ENCODE peak calls at places on chromosomes 1 and 21, in ten cellular contexts. One of them, this sample, is unnamed.
A peak's percentile ranks its signal among the peaks of the same experiment; 100 is the strongest.

GRCh38 chr1:232963366-232963765 is 13.0 kb downstream of the NTPCR start:
- DNase-seq in HepG2: no peak
- DNase-seq in body of pancreas: no peak
- DNase-seq in endothelial cell of umbilical vein: peak; percentile 93
- DNase-seq in HCT116: no peak
- DNase-seq in heart left ventricle: no peak
- DNase-seq in esophagus squamous epithelium: no peak
- DNase-seq in stomach: no peak
- DNase-seq in uterus: no peak
- DNase-seq in testis: no peak
- DNase-seq in this sample: peak; percentile 26

GRCh38 chr1:2523191-2523890 is 3.1 kb downstream of the PANK4 start:
- DNase-seq in testis: no peak
- DNase-seq in stomach: no peak
- DNase-seq in HCT116: no peak
- DNase-seq in endothelial cell of umbilical vein: no peak
- DNase-seq in esophagus squamous epithelium: no peak
- DNase-seq in heart left ventricle: no peak
- DNase-seq in body of pancreas: no peak
- DNase-seq in uterus: no peak
- DNase-seq in HepG2: no peak
- DNase-seq in this sample: no peak

GRCh38 chr1:230849451-230850194 is 18.7 kb downstream of the C1orf198 start:
- DNase-seq in heart left ventricle: peak; percentile 85
- DNase-seq in stomach: no peak
- DNase-seq in esophagus squamous epithelium: no peak
- DNase-seq in uterus: peak; percentile 69
- DNase-seq in HepG2: no peak
- DNase-seq in endothelial cell of umbilical vein: peak; percentile 93
- DNase-seq in body of pancreas: peak; percentile 51
- DNase-seq in testis: peak; percentile 69
- DNase-seq in HCT116: no peak
- DNase-seq in this sample: peak; percentile 47

GRCh38 chr1:47191940-47192457 is 2.2 kb upstream of the PDZK1IP1 start:
- DNase-seq in uterus: no peak
- DNase-seq in testis: no peak
- DNase-seq in stomach: no peak
- DNase-seq in esophagus squamous epithelium: no peak
- DNase-seq in HCT116: no peak
- DNase-seq in HepG2: no peak
- DNase-seq in endothelial cell of umbilical vein: no peak
- DNase-seq in body of pancreas: no peak
- DNase-seq in heart left ventricle: no peak
- DNase-seq in this sample: peak; percentile 27

GRCh38 chr1:154696460-154696859 is 88.5 kb upstream of the ADAR start:
- DNase-seq in endothelial cell of umbilical vein: no peak
- DNase-seq in esophagus squamous epithelium: no peak
- DNase-seq in HCT116: no peak
- DNase-seq in uterus: no peak
- DNase-seq in stomach: no peak
- DNase-seq in testis: no peak
- DNase-seq in body of pancreas: no peak
- DNase-seq in heart left ventricle: no peak
- DNase-seq in HepG2: no peak
- DNase-seq in this sample: no peak

GRCh38 chr1:182614796-182615451 is 10.7 kb upstream of the RGS16 start:
- DNase-seq in HepG2: no peak
- DNase-seq in body of pancreas: peak; percentile 64
- DNase-seq in heart left ventricle: peak; percentile 89
- DNase-seq in HCT116: no peak
- DNase-seq in endothelial cell of umbilical vein: peak; percentile 55
- DNase-seq in stomach: peak; percentile 76
- DNase-seq in uterus: peak; percentile 82
- DNase-seq in testis: peak; percentile 83
- DNase-seq in esophagus squamous epithelium: no peak
- DNase-seq in this sample: peak; percentile 86

GRCh38 chr1:147177611-147178370 is 5.5 kb upstream of the PRKAB2 start:
- DNase-seq in HepG2: no peak
- DNase-seq in endothelial cell of umbilical vein: no peak
- DNase-seq in testis: peak; percentile 32
- DNase-seq in stomach: no peak
- DNase-seq in uterus: peak; percentile 19
- DNase-seq in HCT116: no peak
- DNase-seq in esophagus squamous epithelium: no peak
- DNase-seq in body of pancreas: no peak
- DNase-seq in heart left ventricle: peak; percentile 61
- DNase-seq in this sample: peak; percentile 28

GRCh38 chr1:19664453-19665043 is at the start of gene HTR6:
- DNase-seq in HepG2: no peak
- DNase-seq in uterus: no peak
- DNase-seq in testis: no peak
- DNase-seq in endothelial cell of umbilical vein: no peak
- DNase-seq in HCT116: no peak
- DNase-seq in esophagus squamous epithelium: no peak
- DNase-seq in heart left ventricle: no peak
- DNase-seq in stomach: no peak
- DNase-seq in body of pancreas: no peak
- DNase-seq in this sample: no peak

GRCh38 chr1:71561206-71561605 is 480.4 kb upstream of the ZRANB2 start:
- DNase-seq in HCT116: no peak
- DNase-seq in esophagus squamous epithelium: no peak
- DNase-seq in HepG2: no peak
- DNase-seq in heart left ventricle: no peak
- DNase-seq in testis: no peak
- DNase-seq in uterus: no peak
- DNase-seq in endothelial cell of umbilical vein: no peak
- DNase-seq in body of pancreas: no peak
- DNase-seq in stomach: no peak
- DNase-seq in this sample: no peak

GRCh38 chr1:209675567-209676154 is 449 bp downstream of the G0S2 start:
- DNase-seq in endothelial cell of umbilical vein: peak; percentile 41
- DNase-seq in HepG2: no peak
- DNase-seq in heart left ventricle: peak; percentile 74
- DNase-seq in uterus: peak; percentile 46
- DNase-seq in esophagus squamous epithelium: no peak
- DNase-seq in stomach: peak; percentile 38
- DNase-seq in body of pancreas: peak; percentile 53
- DNase-seq in HCT116: no peak
- DNase-seq in testis: peak; percentile 60
- DNase-seq in this sample: peak; percentile 47

GRCh38 chr1:239237912-239238311 is 148.5 kb upstream of the CHRM3 start:
- DNase-seq in uterus: no peak
- DNase-seq in stomach: no peak
- DNase-seq in HepG2: no peak
- DNase-seq in heart left ventricle: no peak
- DNase-seq in body of pancreas: no peak
- DNase-seq in testis: peak; percentile 28
- DNase-seq in HCT116: no peak
- DNase-seq in esophagus squamous epithelium: no peak
- DNase-seq in endothelial cell of umbilical vein: no peak
- DNase-seq in this sample: no peak

GRCh38 chr21:42621166-42621827 is 32.1 kb upstream of the PDE9A start:
- DNase-seq in esophagus squamous epithelium: no peak
- DNase-seq in endothelial cell of umbilical vein: no peak
- DNase-seq in stomach: no peak
- DNase-seq in uterus: no peak
- DNase-seq in body of pancreas: peak; percentile 18
- DNase-seq in testis: no peak
- DNase-seq in heart left ventricle: no peak
- DNase-seq in HCT116: no peak
- DNase-seq in HepG2: peak; percentile 26
- DNase-seq in this sample: no peak

GRCh38 chr1:12745126-12745991 is 641 bp upstream of the CFAP107 start:
- DNase-seq in HCT116: no peak
- DNase-seq in body of pancreas: no peak
- DNase-seq in heart left ventricle: no peak
- DNase-seq in uterus: no peak
- DNase-seq in HepG2: no peak
- DNase-seq in stomach: no peak
- DNase-seq in esophagus squamous epithelium: no peak
- DNase-seq in endothelial cell of umbilical vein: no peak
- DNase-seq in testis: no peak
- DNase-seq in this sample: no peak

GRCh38 chr1:153533689-153534201 is 2.0 kb downstream of the S100A6 start:
- DNase-seq in stomach: no peak
- DNase-seq in endothelial cell of umbilical vein: peak; percentile 94
- DNase-seq in esophagus squamous epithelium: no peak
- DNase-seq in body of pancreas: no peak
- DNase-seq in heart left ventricle: no peak
- DNase-seq in HepG2: peak; percentile 39
- DNase-seq in HCT116: peak; percentile 76
- DNase-seq in uterus: peak; percentile 82
- DNase-seq in testis: no peak
- DNase-seq in this sample: peak; percentile 45

DNA sequence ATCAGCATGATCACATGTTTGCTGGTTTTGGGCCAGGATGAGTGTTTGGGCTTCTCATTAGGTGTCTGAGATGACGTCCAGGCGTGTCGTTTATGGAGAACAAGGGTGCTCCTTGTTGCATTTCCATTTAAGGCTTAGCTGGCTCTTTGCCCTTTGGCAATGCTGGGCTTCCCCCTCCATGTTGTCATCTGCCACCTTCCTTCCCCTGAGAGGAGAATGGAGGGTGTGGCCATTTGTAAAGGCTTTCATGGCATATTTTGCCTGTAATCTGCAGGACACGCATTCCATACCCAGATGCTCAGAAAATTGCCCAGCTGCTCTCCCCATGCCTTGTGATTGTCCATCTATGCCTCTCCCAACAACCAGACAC is 27.7 kb downstream of the PKP1 start:
- DNase-seq in stomach: no peak
- DNase-seq in heart left ventricle: peak; percentile 41
- DNase-seq in testis: no peak
- DNase-seq in esophagus squamous epithelium: no peak
- DNase-seq in HepG2: no peak
- DNase-seq in endothelial cell of umbilical vein: no peak
- DNase-seq in uterus: no peak
- DNase-seq in body of pancreas: peak; percentile 31
- DNase-seq in HCT116: no peak
- DNase-seq in this sample: peak; percentile 20
- H3K27ac ChIP-seq in stomach: no peak overlapping the region
- H3K27ac ChIP-seq in heart left ventricle: peak overlapping the region; percentile 51
- H3K27ac ChIP-seq in testis: no peak overlapping the region
- H3K27ac ChIP-seq in esophagus squamous epithelium: peak overlapping the region; percentile 97
- H3K27ac ChIP-seq in HepG2: no peak overlapping the region
- H3K27ac ChIP-seq in endothelial cell of umbilical vein: no peak overlapping the region
- H3K27ac ChIP-seq in uterus: no peak overlapping the region
- H3K27ac ChIP-seq in body of pancreas: no peak overlapping the region
- H3K27ac ChIP-seq in HCT116: no peak overlapping the region
- H3K27ac ChIP-seq in this sample: no peak overlapping the region

GRCh38 chr1:43968348-43968948 is 1.4 kb upstream of the DPH2 start:
- DNase-seq in HCT116: no peak
- DNase-seq in HepG2: no peak
- DNase-seq in heart left ventricle: no peak
- DNase-seq in esophagus squamous epithelium: no peak
- DNase-seq in stomach: no peak
- DNase-seq in endothelial cell of umbilical vein: peak; percentile 24
- DNase-seq in body of pancreas: peak; percentile 37
- DNase-seq in testis: peak; percentile 56
- DNase-seq in uterus: no peak
- DNase-seq in this sample: no peak
- TF ChIP-seq POLR2A in HCT116: no peak
- TF ChIP-seq POLR2A in HepG2: no peak
- TF ChIP-seq POLR2A in heart left ventricle: no peak
- TF ChIP-seq POLR2A in esophagus squamous epithelium: no peak
- TF ChIP-seq POLR2A in stomach: no peak
- TF ChIP-seq POLR2A in endothelial cell of umbilical vein: no peak
- TF ChIP-seq POLR2A in body of pancreas: no peak
- TF ChIP-seq POLR2A in testis: no peak
- TF ChIP-seq POLR2A in uterus: no peak
- TF ChIP-seq POLR2A in this sample: no peak

DNA sequence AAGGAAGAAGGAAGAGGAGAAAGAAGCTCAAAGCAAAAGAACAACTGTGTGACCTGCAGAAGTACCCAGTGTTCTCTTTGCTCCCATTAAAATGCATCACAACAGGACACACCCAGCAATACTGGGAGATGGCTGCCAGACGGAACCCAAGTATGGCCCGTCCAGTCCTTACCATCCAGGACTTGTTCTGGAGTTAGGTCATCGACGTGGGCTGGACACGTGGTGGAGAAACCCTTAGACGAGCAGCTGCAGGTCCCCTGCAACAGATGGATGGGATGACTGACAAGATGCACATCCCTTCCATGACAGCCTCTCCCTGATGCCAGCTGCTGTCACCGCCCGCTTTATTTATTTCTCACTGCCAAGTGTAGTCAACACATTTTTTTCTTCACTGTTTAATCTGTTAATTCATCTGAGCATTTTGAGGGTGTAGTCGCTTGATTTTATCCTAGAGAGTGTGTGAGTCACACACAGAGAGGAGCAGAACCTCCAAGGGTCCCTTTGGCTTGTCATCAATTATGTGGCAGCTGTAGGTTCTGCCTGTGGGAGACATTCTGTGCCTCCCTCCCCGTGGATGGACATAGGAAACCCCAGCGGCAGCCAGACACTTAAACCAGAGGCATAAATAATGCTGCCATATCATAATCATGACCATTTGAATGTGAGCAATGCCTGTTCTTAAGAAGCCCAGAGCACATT is 80.9 kb downstream of the ABCA4 start:
- DNase-seq in stomach: no peak
- DNase-seq in esophagus squamous epithelium: no peak
- DNase-seq in HCT116: no peak
- DNase-seq in testis: peak; percentile 37
- DNase-seq in endothelial cell of umbilical vein: peak; percentile 32
- DNase-seq in HepG2: no peak
- DNase-seq in heart left ventricle: no peak
- DNase-seq in uterus: no peak
- DNase-seq in body of pancreas: no peak
- DNase-seq in this sample: no peak
- H3K27ac ChIP-seq in stomach: no peak overlapping the region
- H3K27ac ChIP-seq in esophagus squamous epithelium: peak overlapping the region; percentile 27
- H3K27ac ChIP-seq in HCT116: no peak overlapping the region
- H3K27ac ChIP-seq in testis: no peak overlapping the region
- H3K27ac ChIP-seq in endothelial cell of umbilical vein: peak overlapping the region; percentile 98
- H3K27ac ChIP-seq in HepG2: no peak overlapping the region
- H3K27ac ChIP-seq in heart left ventricle: peak overlapping the region; percentile 73
- H3K27ac ChIP-seq in uterus: peak overlapping the region; percentile 55
- H3K27ac ChIP-seq in body of pancreas: no peak overlapping the region
- H3K27ac ChIP-seq in this sample: no peak overlapping the region

DNA sequence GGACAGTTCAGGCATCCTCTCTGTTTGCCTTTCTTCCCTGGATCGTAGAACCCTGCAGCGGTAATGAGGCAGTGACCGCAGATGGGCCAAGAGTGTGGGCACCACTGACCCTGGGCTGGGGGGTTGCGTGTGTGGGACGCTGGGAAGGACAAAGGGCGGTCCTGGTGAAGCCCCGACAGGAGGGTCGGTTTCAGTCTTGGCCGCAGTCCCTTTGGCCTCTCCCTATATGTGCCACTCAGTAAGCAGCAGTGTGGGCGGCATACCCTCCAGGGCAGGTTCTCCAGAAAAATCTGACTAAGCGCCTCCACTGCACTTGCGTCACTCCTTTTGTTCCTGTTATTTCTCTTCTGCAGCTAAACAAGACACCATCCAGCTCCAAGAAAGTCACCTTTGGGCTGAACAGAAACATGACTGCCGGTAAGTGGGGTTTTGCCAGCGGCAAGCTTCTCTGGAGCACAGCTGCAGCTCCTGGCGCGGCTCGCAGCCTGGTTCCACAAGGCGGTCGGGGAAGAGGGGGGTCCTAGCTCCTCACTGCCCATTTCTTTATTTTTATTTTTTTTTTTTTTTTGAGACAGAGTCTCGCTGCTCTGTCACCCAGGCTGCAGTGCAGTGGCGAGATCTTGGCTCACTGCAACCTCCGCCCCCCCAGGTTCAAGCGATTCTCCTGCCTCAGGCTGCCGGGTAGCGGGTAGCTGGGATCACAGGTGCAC is 27.7 kb upstream of the PDXK start:
- DNase-seq in HCT116: no peak
- DNase-seq in heart left ventricle: no peak
- DNase-seq in esophagus squamous epithelium: no peak
- DNase-seq in stomach: no peak
- DNase-seq in HepG2: no peak
- DNase-seq in uterus: no peak
- DNase-seq in testis: no peak
- DNase-seq in endothelial cell of umbilical vein: no peak
- DNase-seq in body of pancreas: no peak
- DNase-seq in this sample: no peak
- TF ChIP-seq POLR2A in HCT116: no peak
- TF ChIP-seq POLR2A in heart left ventricle: no peak
- TF ChIP-seq POLR2A in esophagus squamous epithelium: no peak
- TF ChIP-seq POLR2A in stomach: no peak
- TF ChIP-seq POLR2A in HepG2: no peak
- TF ChIP-seq POLR2A in uterus: no peak
- TF ChIP-seq POLR2A in testis: no peak
- TF ChIP-seq POLR2A in endothelial cell of umbilical vein: no peak
- TF ChIP-seq POLR2A in body of pancreas: no peak
- TF ChIP-seq POLR2A in this sample: no peak

This sample was measured in adrenal gland.